ENCODE peak calls at places on chromosomes 12 and 14, in five cellular contexts. S is HCT116, Z is GM23248, Y is GM23338, L is MM.1S. I is an unnamed sample.

GRCh38 chr12:11725616-11726015 is 76.1 kb downstream of the ETV6 start:
- DNase-seq in Z (no peak), L (no peak), Y (no peak), S (no peak), I (no peak)

GRCh38 chr12:87305481-87305880 is 723.7 kb downstream of the C12orf50 start:
- DNase-seq in Z (no peak), Y (no peak), S (no peak), L (no peak), I (no peak)

GRCh38 chr14:79708991-79709390 is 502.3 kb downstream of the DIO2 start:
- DNase-seq in L (no peak), Z (no peak), Y (no peak), S (no peak), I (peak; percentile 84)

GRCh38 chr14:71246539-71246938 is 339.3 kb downstream of the PCNX1 start:
- DNase-seq in L (no peak), Y (no peak), S (no peak), Z (no peak), I (no peak)

GRCh38 chr12:121413917-121414316 is 14.0 kb downstream of the RNF34 start:
- DNase-seq in Y (no peak), Z (no peak), L (no peak), S (no peak), I (no peak)

GRCh38 chr12:110937104-110937641 is 16.8 kb upstream of the MYL2 start:
- DNase-seq in S (peak; percentile 57), L (peak; percentile 33), Z (peak; percentile 66), Y (peak; percentile 96), I (peak; percentile 79)

GRCh38 chr12:111404362-111405148 is 1.2 kb upstream of the SH2B3 start:
- DNase-seq in Y (peak; percentile 92), Z (peak; percentile 58), S (no peak), L (no peak), I (no peak)

GRCh38 chr12:46265102-46265501 is 3.7 kb downstream of the SLC38A1 start:
- DNase-seq in Z (peak; percentile 5), S (no peak), L (no peak), Y (no peak), I (no peak)

GRCh38 chr12:99267038-99267437 is 380.5 kb upstream of the GARIN6 start:
- DNase-seq in L (no peak), Z (no peak), S (no peak), Y (no peak), I (no peak)

GRCh38 chr14:73452341-73453191 is 5.8 kb downstream of the NUMB start:
- DNase-seq in Z (peak; percentile 96), L (no peak), S (no peak), Y (no peak), I (peak; percentile 95)

GRCh38 chr14:99230271-99231141 is 41.5 kb downstream of the BCL11B start:
- DNase-seq in Z (peak; percentile 4), S (no peak), Y (peak; percentile 69), L (peak; percentile 60), I (no peak)

GRCh38 chr12:12425616-12426015 is 68.7 kb downstream of the BORCS5 start:
- DNase-seq in Z (peak; percentile 42), S (no peak), L (no peak), Y (no peak), I (no peak)

GRCh38 chr14:61438860-61439765 is 117.7 kb downstream of the PRKCH start:
- DNase-seq in S (no peak), Z (peak; percentile 64), L (no peak), Y (peak; percentile 76), I (peak; percentile 96)

GRCh38 chr12:12498210-12498609 is 64.5 kb downstream of the DUSP16 start:
- DNase-seq in Y (no peak), S (no peak), Z (no peak), L (no peak), I (no peak)

GRCh38 chr14:68676511-68676943 is 116.3 kb downstream of the ZFP36L1 start:
- DNase-seq in S (no peak), Z (no peak), L (no peak), Y (no peak), I (no peak)

GRCh38 chr12:110498984-110499706 is 2.8 kb downstream of the VPS29 start:
- DNase-seq in S (no peak), L (no peak), Y (no peak), Z (peak; percentile 69), I (peak; percentile 36)

GRCh38 chr12:63098851-63099250 is 52.1 kb downstream of the AVPR1A start:
- DNase-seq in L (no peak), Y (peak; percentile 35), S (no peak), Z (no peak), I (peak; percentile 45)

GRCh38 chr14:24329736-24330135 is 5.1 kb downstream of the ADCY4 start:
- DNase-seq in L (no peak), Z (peak; percentile 47), S (no peak), Y (no peak), I (no peak)

GRCh38 chr12:122491991-122492390 is 8.7 kb downstream of the ZCCHC8 start:
- DNase-seq in Z (no peak), Y (no peak), S (no peak), L (no peak), I (no peak)

GRCh38 chr12:128856035-128856790 is 2.9 kb downstream of the GLT1D1 start:
- DNase-seq in L (no peak), S (no peak), Y (no peak), Z (no peak), I (no peak)

GRCh38 chr12:70643927-70644326 is 6.7 kb upstream of the PTPRB start:
- DNase-seq in S (no peak), Y (no peak), L (peak; percentile 16), Z (no peak), I (peak; percentile 97)

GRCh38 chr14:33589334-33589733 is 361.5 kb downstream of the EGLN3 start:
- DNase-seq in L (no peak), S (no peak), Y (no peak), Z (peak; percentile 93), I (peak; percentile 98)

GRCh38 chr12:125331342-125332052 is 266.3 kb downstream of the AACS start:
- DNase-seq in L (no peak), Z (peak; percentile 18), Y (peak; percentile 11), S (no peak), I (no peak)

GRCh38 chr12:262817-263216 is at the start of gene SLC6A13:
- DNase-seq in Z (no peak), S (no peak), L (no peak), Y (no peak), I (no peak)

GRCh38 chr14:89427426-89428162 is 10.6 kb upstream of the FOXN3 start:
- DNase-seq in Y (no peak), Z (no peak), S (no peak), L (no peak), I (no peak)

GRCh38 chr12:39672976-39673375 is 53.4 kb upstream of the ABCD2 start:
- DNase-seq in L (peak; percentile 62), S (no peak), Z (no peak), Y (no peak), I (no peak)

GRCh38 chr14:49297102-49297501 is 289.1 kb downstream of the RPS29 start:
- DNase-seq in Y (no peak), Z (no peak), L (no peak), S (no peak), I (no peak)

GRCh38 chr14:99415496-99416281 is 65.0 kb downstream of the SETD3 start:
- DNase-seq in Y (peak; percentile 92), Z (peak; percentile 86), S (peak; percentile 69), L (peak; percentile 75), I (peak; percentile 88)

GRCh38 chr12:54304187-54304810 is 3.5 kb upstream of the NFE2 start:
- DNase-seq in Z (peak; percentile 74), Y (peak; percentile 49), S (no peak), L (no peak), I (peak; percentile 48)

GRCh38 chr12:6364037-6364360 is 11.4 kb downstream of the SCNN1A start:
- DNase-seq in L (peak; percentile 59), Z (peak; percentile 53), Y (no peak), S (no peak), I (peak; percentile 19)

GRCh38 chr12:2051700-2052625 is 824 bp upstream of the CACNA1C start:
- DNase-seq in L (no peak), S (no peak), Z (peak; percentile 44), Y (peak; percentile 60), I (no peak)

GRCh38 chr12:124279846-124280360 is 15.0 kb upstream of the RFLNA start:
- DNase-seq in Y (no peak), S (no peak), Z (peak; percentile 33), L (no peak), I (no peak)

GRCh38 chr12:47715877-47716548 is 9.3 kb downstream of the ENDOU start:
- DNase-seq in S (no peak), L (no peak), Y (no peak), Z (no peak), I (no peak)

GRCh38 chr14:54383811-54384210 is 13.0 kb upstream of the CDKN3 start:
- DNase-seq in Y (no peak), Z (no peak), S (no peak), L (no peak), I (no peak)

DNA sequence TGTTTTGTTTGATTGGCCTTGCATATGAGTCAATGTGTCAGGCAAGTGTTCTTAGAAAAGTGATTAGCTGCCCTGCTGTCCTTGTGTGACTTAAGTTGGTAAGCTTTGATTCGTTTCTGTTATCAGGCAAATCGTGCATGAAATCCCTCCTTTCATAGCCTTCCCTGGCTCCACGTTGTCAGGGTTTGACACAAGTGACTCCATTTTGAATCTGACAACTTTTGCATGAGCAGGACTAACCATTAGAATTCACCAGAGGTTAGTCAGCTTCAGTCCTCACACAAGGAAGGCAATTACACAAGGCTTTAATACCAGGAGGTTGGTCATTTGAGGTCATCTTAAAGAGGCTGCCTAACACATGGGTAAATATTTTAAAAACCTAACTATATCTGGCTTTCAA is 68.2 kb downstream of the GPATCH2L start:
- DNase-seq in L (no peak), Y (no peak), S (no peak), Z (peak; percentile 7), I (no peak)
- H3K9me2 ChIP-seq in L (no peaks in the 10 kb centered on the region), Y (no peaks in the 10 kb centered on the region), S (no peaks in the 10 kb centered on the region), Z (no peaks in the 10 kb centered on the region), I (no peaks in the 10 kb centered on the region)

GRCh38 chr14:38724621-38725020 is 378.4 kb downstream of the SEC23A start:
- DNase-seq in Z (no peak), Y (no peak), S (no peak), L (no peak), I (no peak)
- H3K9me2 ChIP-seq in Z (no peaks in the 10 kb centered on the region), Y (no peaks in the 10 kb centered on the region), S (no peaks in the 10 kb centered on the region), L (no peaks in the 10 kb centered on the region), I (no peaks in the 10 kb centered on the region)

DNA sequence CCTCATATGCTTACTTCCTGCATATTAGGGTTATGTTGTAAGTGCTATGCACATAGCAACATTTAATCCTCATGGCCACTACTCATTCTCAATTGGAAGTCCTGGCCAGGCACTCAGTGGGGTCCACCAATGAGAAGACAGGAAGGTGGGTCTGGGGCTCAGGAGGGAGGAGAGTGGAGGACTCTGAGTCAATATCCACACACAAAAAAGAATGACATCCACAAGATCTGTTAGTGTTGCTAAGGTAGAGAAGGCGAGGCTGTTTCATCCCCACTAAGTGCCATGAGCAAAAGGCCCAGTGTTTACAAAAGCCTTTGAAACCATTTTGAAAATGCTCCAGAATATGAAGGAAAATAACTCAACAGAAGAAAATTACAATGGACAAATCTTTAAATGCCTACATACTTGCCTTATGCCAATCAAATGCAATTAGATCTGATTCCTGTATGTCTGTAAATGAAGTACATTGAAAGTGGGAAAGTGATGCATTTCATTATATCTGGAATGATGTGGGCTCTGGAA is 54.0 kb downstream of the EID3 start:
- DNase-seq in Y (no peak), L (no peak), Z (peak; percentile 57), S (no peak), I (peak; percentile 48)
- H3K9me2 ChIP-seq in Y (no peaks in the 10 kb centered on the region), L (no peaks in the 10 kb centered on the region), Z (no peaks in the 10 kb centered on the region), S (no peaks in the 10 kb centered on the region), I (no peaks in the 10 kb centered on the region)

DNA sequence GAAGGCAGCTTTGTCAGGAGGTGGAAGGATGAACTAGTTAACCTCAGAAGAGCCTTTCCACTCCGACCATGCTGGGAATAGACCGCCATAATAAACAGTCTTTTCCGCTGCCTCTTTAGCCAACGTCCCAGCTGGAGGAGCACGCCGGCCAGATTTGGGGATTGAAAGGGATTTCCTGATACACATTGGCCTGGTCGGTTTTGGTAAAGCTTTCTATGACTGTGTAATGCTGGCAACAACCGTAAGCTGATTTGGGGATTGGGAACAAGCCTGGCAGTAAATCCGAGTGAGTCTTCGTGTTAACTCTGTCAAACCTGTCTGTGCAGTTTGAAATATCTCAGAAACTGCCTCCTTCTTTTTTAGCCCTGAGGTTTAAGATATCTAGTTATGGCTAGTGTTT is 87.0 kb downstream of the DAD1 start:
- DNase-seq in Z (no peak), L (no peak), Y (no peak), S (no peak), I (peak; percentile 39)
- H3K9me2 ChIP-seq in Z (no peaks in the 10 kb centered on the region), L (no peaks in the 10 kb centered on the region), Y (peaks cover 7% of the 10 kb centered on the region), S (no peaks in the 10 kb centered on the region), I (no peaks in the 10 kb centered on the region)